ENCODE peak calls at places on chromosomes 4 and X, in four cellular contexts. H is GM12878, F is HepG2, A is K562. M is an unnamed sample.

GRCh38 chrX:11137543-11138139 is 26.5 kb downstream of the HCCS start:
- DNase-seq in H (no peak), F (peak), A (peak), M (no peak)

GRCh38 chr4:133320576-133321170 is 171.6 kb downstream of the PCDH10 start:
- DNase-seq in H (no peak), F (peak), A (peak), M (no peak)

GRCh38 chr4:7781361-7781760 is 158.3 kb downstream of the AFAP1 start:
- DNase-seq in A (peak), H (no peak), F (no peak), M (no peak)

GRCh38 chr4:80071643-80072606 is 1.1 kb downstream of the ANTXR2 start:
- DNase-seq in F (peak), A (peak), H (peak), M (peak)

GRCh38 chr4:4838602-4839470 is 20.6 kb upstream of the MSX1 start:
- DNase-seq in H (no peak), A (no peak), F (peak), M (no peak)

GRCh38 chr4:7020290-7020689 is 22.9 kb upstream of the TADA2B start:
- DNase-seq in H (no peak), A (no peak), F (no peak), M (no peak)

GRCh38 chr4:127997534-127998388 is 32.6 kb downstream of the ABHD18 start:
- DNase-seq in F (no peak), H (peak), A (no peak), M (no peak)

GRCh38 chrX:129115104-129115503 is 408.2 kb downstream of the SMARCA1 start:
- DNase-seq in A (peak), F (peak), H (no peak), M (peak)

GRCh38 chr4:114780205-114780604 is 181.6 kb downstream of the UGT8 start:
- DNase-seq in H (no peak), F (peak), A (no peak), M (no peak)

GRCh38 chr4:24655326-24655725 is 71.0 kb upstream of the DHX15 start:
- DNase-seq in H (no peak), F (no peak), A (no peak), M (no peak)

GRCh38 chr4:140223056-140223810 is 69.2 kb upstream of the MAML3 start:
- DNase-seq in F (no peak), H (no peak), A (no peak), M (no peak)

GRCh38 chrX:151680805-151681204 is 14.5 kb upstream of the PRRG3 start:
- DNase-seq in F (peak), H (peak), A (peak), M (peak)

GRCh38 chr4:23022032-23022431 is 329.3 kb downstream of the GBA3 start:
- DNase-seq in F (no peak), A (no peak), H (no peak), M (no peak)

GRCh38 chr4:178165909-178166308 is 723.7 kb upstream of the AGA start:
- DNase-seq in H (no peak), F (no peak), A (no peak), M (no peak)

GRCh38 chrX:95058815-95059214 is 1384.8 kb downstream of the FAM133A start:
- DNase-seq in A (no peak), F (no peak), H (no peak), M (no peak)

GRCh38 chrX:3527811-3528210 is 181.4 kb upstream of the MXRA5 start:
- DNase-seq in A (no peak), H (no peak), F (no peak), M (no peak)

GRCh38 chr4:100189820-100190642 is at the start of gene DDIT4L:
- DNase-seq in A (peak), H (no peak), F (no peak), M (no peak)

GRCh38 chrX:122835886-122836285 is 348.2 kb upstream of the GRIA3 start:
- DNase-seq in H (no peak), A (no peak), F (no peak), M (no peak)

GRCh38 chr4:66373268-66373667 is 703.0 kb upstream of the EPHA5 start:
- DNase-seq in A (no peak), H (no peak), F (no peak), M (no peak)

GRCh38 chr4:80500593-80500992 is 165.1 kb downstream of the CFAP299 start:
- DNase-seq in H (no peak), F (no peak), A (no peak), M (no peak)

GRCh38 chrX:105869676-105870075 is 47.3 kb downstream of the NRK start:
- DNase-seq in H (no peak), F (no peak), A (no peak), M (no peak)

GRCh38 chrX:13283512-13283911 is 36.3 kb downstream of the ATXN3L start:
- DNase-seq in A (peak), H (no peak), F (no peak), M (no peak)

GRCh38 chr4:80963051-80963450 is 67.5 kb upstream of the BMP3 start:
- DNase-seq in F (no peak), A (no peak), H (no peak), M (no peak)

GRCh38 chrX:151711787-151712186 is 4.0 kb upstream of the FATE1 start:
- DNase-seq in A (no peak), F (no peak), H (no peak), M (no peak)

GRCh38 chr4:21469438-21470032 is 479.0 kb downstream of the KCNIP4 start:
- DNase-seq in F (peak), H (no peak), A (no peak), M (no peak)

GRCh38 chrX:110698696-110699095 is 96.9 kb downstream of the CHRDL1 start:
- DNase-seq in H (no peak), F (no peak), A (no peak), M (no peak)

GRCh38 chr4:5391492-5391891 is 316.9 kb downstream of the EVC2 start:
- DNase-seq in F (no peak), A (no peak), H (no peak), M (no peak)

GRCh38 chr4:184471872-184472539 is 2.3 kb downstream of the IRF2 start:
- DNase-seq in H (no peak), F (no peak), A (no peak), M (no peak)

GRCh38 chr4:12122316-12122715 is 693.6 kb upstream of the HS3ST1 start:
- DNase-seq in F (no peak), A (no peak), H (no peak), M (no peak)

GRCh38 chr4:148017801-148018200 is 285.9 kb downstream of the ARHGAP10 start:
- DNase-seq in A (no peak), F (no peak), H (no peak), M (no peak)

GRCh38 chr4:156443488-156443887 is 489.8 kb upstream of the CTSO start:
- DNase-seq in H (no peak), F (no peak), A (no peak), M (no peak)

GRCh38 chr4:151218343-151218742 is 58.6 kb upstream of the PRSS48 start:
- DNase-seq in H (no peak), A (no peak), F (no peak), M (no peak)

GRCh38 chrX:129759576-129760061 is 20.1 kb upstream of the SASH3 start:
- DNase-seq in A (peak), H (no peak), F (no peak), M (no peak)

GRCh38 chrX:30060718-30061117 is 154.6 kb upstream of the MAGEB2 start:
- DNase-seq in A (no peak), H (no peak), F (no peak), M (no peak)

GRCh38 chrX:57137481-57137880 is 284 bp upstream of the SPIN2A start:
- DNase-seq in F (no peak), H (no peak), A (no peak), M (no peak)

GRCh38 chr4:8270418-8270771 is 841 bp downstream of the HTRA3 start:
- DNase-seq in F (no peak), A (no peak), H (no peak), M (no peak)

GRCh38 chr4:56049428-56050212 is 100.9 kb downstream of the CEP135 start:
- DNase-seq in A (peak), H (no peak), F (no peak), M (peak)

GRCh38 chrX:124033821-124034220 is 72.3 kb downstream of the STAG2 start:
- DNase-seq in F (no peak), H (no peak), A (no peak), M (no peak)

GRCh38 chr4:149343614-149344013 is 472.0 kb downstream of the IQCM start:
- DNase-seq in F (no peak), A (no peak), H (no peak), M (no peak)

GRCh38 chr4:15809473-15809872 is 31.3 kb downstream of the CD38 start:
- DNase-seq in F (no peak), A (no peak), H (no peak), M (no peak)

GRCh38 chr4:15805583-15806517 is 27.7 kb downstream of the CD38 start:
- DNase-seq in A (peak), F (peak), H (peak), M (no peak)

GRCh38 chr4:15811703-15812325 is 33.7 kb downstream of the CD38 start:
- DNase-seq in H (no peak), F (no peak), A (no peak), M (no peak)

DNA sequence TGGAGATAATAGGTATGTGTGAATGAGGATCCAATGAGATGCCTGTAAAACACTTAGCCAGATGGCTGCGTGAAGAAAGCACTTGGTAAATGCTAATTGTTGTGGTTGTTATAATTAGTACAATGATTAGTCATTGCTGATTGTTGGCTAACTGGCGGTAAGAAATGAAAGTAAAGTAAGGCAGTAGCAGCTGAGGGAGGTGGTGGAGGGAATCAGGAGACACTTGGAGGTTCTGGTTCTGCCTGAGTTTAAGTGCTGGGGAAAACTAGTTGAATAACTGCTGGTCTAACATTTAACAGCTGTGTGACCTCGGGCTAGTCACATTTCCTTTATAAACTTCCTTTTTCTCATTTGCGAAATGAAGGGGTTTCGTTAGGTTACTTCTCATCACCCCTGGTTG is 30.9 kb downstream of the CD38 start:
- DNase-seq in F (no peak), A (no peak), H (peak), M (no peak)
- H2AFZ ChIP-seq in F (no peak), A (no peak), H (no peak), M (no peak)

DNA sequence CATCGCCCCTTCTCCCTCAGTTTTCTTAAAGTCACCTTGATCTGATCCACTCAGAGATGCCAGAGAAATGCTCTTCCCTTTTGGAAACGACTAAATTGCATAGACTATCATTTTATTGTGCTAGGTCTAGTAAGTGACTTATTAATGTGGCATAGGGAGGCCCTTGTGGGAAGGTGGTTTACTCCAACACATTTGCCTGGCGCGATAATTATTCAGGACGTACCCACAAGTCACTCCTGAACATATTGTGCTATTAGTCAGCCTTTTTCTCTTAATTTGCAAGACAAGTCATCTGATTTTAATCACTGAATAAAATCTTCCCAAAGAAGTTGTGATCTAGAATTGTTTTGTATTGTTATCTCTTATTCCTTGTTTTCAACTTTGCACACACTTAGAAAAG is 7.6 kb downstream of the ENPEP start:
- DNase-seq in F (no peak), A (no peak), H (no peak), M (no peak)
- TF ChIP-seq CBX5 in F (no peak), A (no peak), H (no peak), M (no peak)

DNA sequence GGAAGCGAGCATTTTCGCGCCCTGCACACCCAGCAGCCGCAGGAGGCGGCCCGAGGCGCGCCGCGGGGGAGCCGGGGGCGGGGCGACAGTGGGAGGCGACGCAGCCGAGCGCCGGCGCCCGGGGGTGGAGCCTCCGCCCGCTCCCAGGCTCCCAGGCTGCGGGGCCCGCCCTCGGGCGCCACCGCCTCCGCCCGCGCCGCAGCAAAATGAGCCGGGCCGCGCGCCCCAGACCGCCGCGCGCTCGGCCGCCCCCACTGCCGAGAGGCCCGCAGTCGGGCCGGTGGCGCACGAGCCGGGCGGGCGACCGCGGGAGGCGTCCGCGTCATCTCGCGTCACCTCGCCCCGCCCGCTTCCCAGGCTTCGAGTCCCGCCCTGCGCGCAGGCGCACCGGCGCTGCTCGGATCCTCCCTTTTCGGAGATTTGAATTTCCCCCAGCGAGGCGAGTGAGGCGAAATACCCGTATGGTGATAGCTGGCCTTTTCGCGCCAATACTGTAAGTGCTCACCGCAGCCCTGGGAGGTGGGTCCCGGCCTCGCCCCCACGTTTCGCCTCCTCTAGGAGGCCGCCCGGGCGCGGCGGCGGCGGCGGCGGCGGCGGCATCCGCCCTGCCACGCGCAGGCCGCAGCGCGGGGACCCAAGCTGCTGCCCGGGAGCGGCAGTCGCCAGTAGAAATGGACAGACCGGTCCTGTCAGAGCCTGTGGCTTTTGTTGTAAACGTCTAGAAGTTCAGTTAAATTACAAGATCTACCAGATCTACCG is at the start of gene TMEM187:
- DNase-seq in A (peak), F (peak), H (peak), M (peak)
- H2AFZ ChIP-seq in A (peak), F (no peak), H (peak), M (no peak)

DNA sequence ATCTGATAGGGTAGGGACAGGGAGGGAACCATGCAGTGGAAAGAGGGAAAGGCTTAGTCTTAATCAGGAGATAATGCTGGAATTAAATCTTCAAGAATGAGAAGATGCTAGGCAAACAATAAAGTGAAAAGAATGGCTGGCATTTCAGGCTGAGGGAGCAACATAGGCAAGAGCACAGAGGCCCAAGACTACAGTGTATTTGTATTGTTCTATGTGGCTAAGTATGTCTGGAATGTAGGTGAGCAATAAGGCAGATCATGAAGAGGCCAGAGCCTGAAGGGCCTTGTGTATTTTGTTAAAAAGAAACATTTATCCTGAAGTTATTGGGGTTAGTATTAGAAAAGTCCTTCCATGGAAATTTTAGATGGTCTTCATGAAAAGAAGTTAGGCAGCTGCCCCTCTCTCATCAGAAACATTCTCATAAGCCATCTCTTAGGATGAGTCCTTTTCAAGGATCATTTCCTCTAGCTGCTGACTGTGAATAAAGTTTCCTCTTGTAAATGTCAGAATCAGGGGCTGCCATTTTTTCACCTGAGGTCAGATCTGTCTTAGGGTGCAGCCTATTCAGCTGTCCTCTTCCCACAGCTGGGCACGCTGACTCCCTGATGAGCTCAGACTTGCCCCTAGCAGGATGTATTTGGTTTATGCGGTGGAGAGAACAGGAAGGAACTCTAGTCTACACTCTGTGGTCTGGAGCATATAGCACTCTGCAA is 46.3 kb downstream of the ATP10D start:
- DNase-seq in F (peak), H (peak), A (no peak), M (no peak)
- TF ChIP-seq CBX5 in F (no peak), H (peak), A (no peak), M (no peak)

GRCh38 chr4:42881262-42881661 is 11.3 kb upstream of the GRXCR1 start:
- DNase-seq in F (no peak), A (no peak), H (no peak), M (no peak)

GRCh38 chr4:42878868-42879267 is 13.6 kb upstream of the GRXCR1 start:
- DNase-seq in A (no peak), F (no peak), H (no peak), M (no peak)
- H2AFZ ChIP-seq in A (no peak), F (no peak), H (no peak), M (no peak)

GRCh38 chr4:153954654-153955053 is 165.8 kb upstream of the SFRP2 start:
- DNase-seq in F (no peak), A (peak), H (no peak), M (no peak)
- TF ChIP-seq CBX5 in F (no peak), A (no peak), H (no peak), M (no peak)

DNA sequence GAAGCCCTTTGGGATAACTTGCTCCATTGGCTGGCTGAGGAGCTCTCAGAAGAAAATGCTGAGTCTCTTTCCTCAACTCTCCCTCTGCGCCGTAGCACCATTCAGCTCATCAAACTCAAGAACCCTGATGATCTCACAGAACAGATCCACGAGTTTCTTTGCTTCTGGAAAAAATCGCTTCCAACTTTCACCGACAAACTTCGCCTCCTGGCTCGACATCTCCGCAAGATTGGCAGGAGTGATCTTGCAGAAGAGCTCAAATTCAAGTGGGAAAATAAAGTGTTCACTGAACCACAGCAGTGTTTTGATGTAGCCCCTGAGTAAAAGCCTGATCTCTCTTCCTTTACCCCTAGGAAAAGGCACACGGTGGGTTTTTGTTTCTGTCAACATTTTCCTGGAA is 62.1 kb downstream of the DTHD1 start:
- DNase-seq in H (no peak), F (no peak), A (no peak), M (no peak)
- H2AFZ ChIP-seq in H (no peak), F (no peak), A (no peak), M (no peak)

GRCh38 chrX:37922926-37923325 is 75.6 kb upstream of the DYNLT3 start:
- DNase-seq in F (no peak), H (no peak), A (peak), M (no peak)

GRCh38 chrX:37918703-37919102 is 71.3 kb upstream of the DYNLT3 start:
- DNase-seq in A (no peak), F (no peak), H (no peak), M (no peak)

GRCh38 chrX:37926700-37927099 is 79.3 kb upstream of the DYNLT3 start:
- DNase-seq in H (peak), A (peak), F (peak), M (no peak)

GRCh38 chrX:37918168-37918567 is 70.8 kb upstream of the DYNLT3 start:
- DNase-seq in F (no peak), A (no peak), H (no peak), M (no peak)

GRCh38 chrX:37921758-37922157 is 74.4 kb upstream of the DYNLT3 start:
- DNase-seq in H (no peak), A (no peak), F (no peak), M (no peak)
- TF ChIP-seq CBX5 in H (no peak), A (no peak), F (no peak), M (no peak)

DNA sequence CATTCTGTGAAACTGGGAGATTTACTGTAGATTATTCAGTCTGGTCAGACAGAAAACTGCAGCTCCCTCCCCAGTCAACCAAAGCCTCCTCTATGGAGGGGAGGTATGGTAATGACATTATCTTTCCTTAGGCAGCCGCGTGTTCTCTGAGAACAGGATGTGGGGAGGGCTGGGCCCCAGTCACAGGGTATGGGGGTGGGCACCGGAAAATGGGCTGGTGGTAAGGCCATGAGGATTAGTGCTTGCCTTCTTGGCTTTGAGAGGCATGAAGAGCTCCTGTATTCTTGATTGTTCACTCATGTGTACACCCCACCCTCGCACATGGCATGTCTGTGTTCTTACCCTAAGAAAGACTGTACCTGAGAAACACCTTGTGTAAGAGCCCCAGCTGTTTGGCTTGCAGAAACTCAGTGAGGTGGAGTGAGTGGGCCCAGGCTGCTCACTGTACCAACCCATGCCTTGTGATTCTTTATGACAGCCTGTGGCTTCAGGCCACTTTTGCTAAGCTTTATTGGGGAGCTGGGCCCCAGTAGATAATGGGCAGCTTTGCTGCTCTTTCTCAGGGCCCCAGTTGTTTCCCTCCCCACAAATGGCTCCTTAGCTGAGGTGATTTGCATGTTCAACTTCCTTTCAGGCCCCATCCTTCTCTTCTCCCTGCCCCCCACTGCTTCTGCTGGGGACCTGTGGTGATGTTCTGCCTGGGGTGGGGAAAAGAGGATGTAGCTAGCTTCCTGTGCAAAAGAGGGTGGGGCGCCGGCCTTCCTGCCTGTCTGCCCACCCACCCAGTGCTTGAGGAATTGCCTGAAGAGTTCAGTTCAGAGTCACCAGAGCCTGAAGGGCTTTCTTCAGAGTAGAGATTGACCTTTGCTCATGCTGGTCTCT is 30.7 kb downstream of the MSN start:
- DNase-seq in F (no peak), H (peak), A (peak), M (no peak)
- H2AFZ ChIP-seq in F (no peak), H (no peak), A (no peak), M (no peak)